ENCODE peak calls at places on chromosome 17, in six cellular contexts. C, E, D, G, F and H are unnamed samples.
A peak's percentile ranks its signal among the peaks of the same experiment; 100 is the strongest.

GRCh38 chr17:55895112-55895759 is 144.4 kb downstream of the PCTP start:
- DNase-seq in F (no peak), D (no peak), E (no peak), G (no peak), C (no peak), H (no peak)

GRCh38 chr17:30064738-30065137 is 51.9 kb upstream of the NSRP1 start:
- DNase-seq in F (no peak), D (no peak), C (no peak), G (no peak), E (no peak), H (no peak)

GRCh38 chr17:9451919-9452318 is 123.7 kb downstream of the STX8 start:
- DNase-seq in F (no peak), E (no peak), C (no peak), D (no peak), G (no peak), H (no peak)

GRCh38 chr17:58527949-58528348 is 13.5 kb upstream of the MTMR4 start:
- DNase-seq in C (peak; percentile 46), D (no peak), G (peak; percentile 63), E (no peak), F (no peak), H (no peak)

GRCh38 chr17:79019631-79020584 is 4.1 kb upstream of the C1QTNF1 start:
- DNase-seq in F (peak; percentile 67), D (no peak), C (peak; percentile 78), E (peak; percentile 23), G (peak; percentile 76), H (no peak)

GRCh38 chr17:59428896-59429460 is 97.5 kb downstream of the YPEL2 start:
- DNase-seq in D (no peak), G (no peak), C (no peak), E (no peak), F (no peak), H (no peak)

GRCh38 chr17:44039829-44040635 is 25.3 kb upstream of the TMEM101 start:
- DNase-seq in F (peak; percentile 88), G (peak; percentile 51), C (peak; percentile 49), E (no peak), D (no peak), H (no peak)

GRCh38 chr17:299546-299945 is 53.1 kb downstream of the RPH3AL start:
- DNase-seq in D (no peak), F (no peak), C (no peak), G (no peak), E (no peak), H (no peak)

GRCh38 chr17:61504697-61505096 is 52.5 kb downstream of the TBX4 start:
- DNase-seq in D (no peak), G (peak; percentile 41), E (no peak), F (peak; percentile 26), C (peak; percentile 96), H (no peak)

GRCh38 chr17:41496803-41497484 is 7.2 kb upstream of the KRT36 start:
- DNase-seq in D (peak; percentile 68), C (peak; percentile 83), G (peak; percentile 81), F (peak; percentile 82), E (peak; percentile 21), H (peak; percentile 96)

GRCh38 chr17:56771563-56771962 is 62.2 kb downstream of the C17orf67 start:
- DNase-seq in E (no peak), G (no peak), C (no peak), F (no peak), D (no peak), H (no peak)

GRCh38 chr17:58416937-58417299 is 416 bp downstream of the RNF43 start:
- DNase-seq in E (no peak), G (no peak), D (no peak), F (peak; percentile 17), C (no peak), H (no peak)

GRCh38 chr17:1454541-1454940 is 1.5 kb downstream of the CRK start:
- DNase-seq in F (no peak), C (no peak), G (no peak), E (no peak), D (no peak), H (no peak)

GRCh38 chr17:64635647-64636305 is 26.3 kb downstream of the SMURF2 start:
- DNase-seq in D (no peak), F (peak; percentile 75), E (no peak), G (peak; percentile 51), C (peak; percentile 88), H (no peak)

GRCh38 chr17:39939588-39940419 is 12.3 kb downstream of the LRRC3C start:
- DNase-seq in E (no peak), D (no peak), F (peak; percentile 9), C (peak; percentile 98), G (peak; percentile 90), H (no peak)

GRCh38 chr17:41738077-41738800 is 3.8 kb upstream of the HAP1 start:
- DNase-seq in G (peak; percentile 74), F (peak; percentile 91), E (peak; percentile 82), C (peak; percentile 68), D (peak; percentile 69), H (peak; percentile 95)

GRCh38 chr17:31608659-31609254 is 217.3 kb downstream of the RAB11FIP4 start:
- DNase-seq in E (no peak), G (no peak), C (peak; percentile 35), D (no peak), F (peak; percentile 23), H (no peak)

GRCh38 chr17:72151565-72152391 is 31.0 kb downstream of the SOX9 start:
- DNase-seq in G (peak; percentile 66), C (peak; percentile 72), F (no peak), E (peak; percentile 51), D (no peak), H (peak; percentile 78)

GRCh38 chr17:40480501-40481003 is 20.9 kb downstream of the TNS4 start:
- DNase-seq in D (no peak), C (no peak), F (no peak), E (no peak), G (no peak), H (peak; percentile 76)

GRCh38 chr17:752620-753219 is 656 bp upstream of the GEMIN4 start:
- DNase-seq in G (peak; percentile 22), E (no peak), F (peak; percentile 16), D (no peak), C (peak; percentile 49), H (peak; percentile 80)

GRCh38 chr17:79132271-79133064 is 57.8 kb downstream of the ENGASE start:
- DNase-seq in E (no peak), D (no peak), C (no peak), F (no peak), G (no peak), H (no peak)

GRCh38 chr17:61230972-61231820 is 168.4 kb upstream of the TBX2 start:
- DNase-seq in F (peak; percentile 97), E (no peak), C (no peak), D (no peak), G (no peak), H (no peak)

GRCh38 chr17:38333635-38334295 is 10.0 kb downstream of the GPR179 start:
- DNase-seq in E (peak; percentile 64), D (peak; percentile 54), C (no peak), G (peak; percentile 18), F (peak; percentile 30), H (peak; percentile 93)

GRCh38 chr17:61149862-61150362 is 249.7 kb upstream of the TBX2 start:
- DNase-seq in G (no peak), D (no peak), E (no peak), C (no peak), F (no peak), H (no peak)

GRCh38 chr17:32152130-32152529 is 9.8 kb downstream of the RHOT1 start:
- DNase-seq in E (no peak), C (no peak), G (no peak), F (no peak), D (no peak), H (no peak)

GRCh38 chr17:12634789-12635414 is 30.8 kb upstream of the MYOCD start:
- DNase-seq in E (no peak), D (no peak), F (peak; percentile 37), G (no peak), C (no peak), H (no peak)
- H2AFZ ChIP-seq in E (no peak overlapping the region), D (peak overlapping the region; percentile 19), F (no peak overlapping the region), G (no peak overlapping the region), C (peak overlapping the region; percentile 29), H (no peak overlapping the region)

GRCh38 chr17:8162997-8163977 is 539 bp upstream of the VAMP2 start:
- DNase-seq in E (no peak), F (peak; percentile 59), D (peak; percentile 90), G (peak; percentile 15), C (no peak), H (peak; percentile 95)
- H2BK120ac ChIP-seq in E (peak overlapping the region; percentile 84), F (peak overlapping the region; percentile 87), D (peak overlapping the region; percentile 95), G (peak overlapping the region; percentile 93), C (peak overlapping the region; percentile 50), H (peak overlapping the region; percentile 62)

GRCh38 chr17:17843096-17843495 is 6.3 kb upstream of the SREBF1 start:
- DNase-seq in D (no peak), G (no peak), F (no peak), C (no peak), E (no peak), H (no peak)

GRCh38 chr17:17844079-17844478 is 7.3 kb upstream of the SREBF1 start:
- DNase-seq in D (no peak), E (no peak), C (no peak), G (no peak), F (no peak), H (no peak)

GRCh38 chr17:17840751-17841591 is 4.2 kb upstream of the SREBF1 start:
- DNase-seq in D (no peak), C (peak; percentile 54), F (peak; percentile 60), G (peak; percentile 80), E (no peak), H (peak; percentile 39)

GRCh38 chr17:17841620-17842025 is 4.8 kb upstream of the SREBF1 start:
- DNase-seq in D (no peak), E (no peak), F (peak; percentile 18), G (peak; percentile 57), C (no peak), H (peak; percentile 49)

DNA sequence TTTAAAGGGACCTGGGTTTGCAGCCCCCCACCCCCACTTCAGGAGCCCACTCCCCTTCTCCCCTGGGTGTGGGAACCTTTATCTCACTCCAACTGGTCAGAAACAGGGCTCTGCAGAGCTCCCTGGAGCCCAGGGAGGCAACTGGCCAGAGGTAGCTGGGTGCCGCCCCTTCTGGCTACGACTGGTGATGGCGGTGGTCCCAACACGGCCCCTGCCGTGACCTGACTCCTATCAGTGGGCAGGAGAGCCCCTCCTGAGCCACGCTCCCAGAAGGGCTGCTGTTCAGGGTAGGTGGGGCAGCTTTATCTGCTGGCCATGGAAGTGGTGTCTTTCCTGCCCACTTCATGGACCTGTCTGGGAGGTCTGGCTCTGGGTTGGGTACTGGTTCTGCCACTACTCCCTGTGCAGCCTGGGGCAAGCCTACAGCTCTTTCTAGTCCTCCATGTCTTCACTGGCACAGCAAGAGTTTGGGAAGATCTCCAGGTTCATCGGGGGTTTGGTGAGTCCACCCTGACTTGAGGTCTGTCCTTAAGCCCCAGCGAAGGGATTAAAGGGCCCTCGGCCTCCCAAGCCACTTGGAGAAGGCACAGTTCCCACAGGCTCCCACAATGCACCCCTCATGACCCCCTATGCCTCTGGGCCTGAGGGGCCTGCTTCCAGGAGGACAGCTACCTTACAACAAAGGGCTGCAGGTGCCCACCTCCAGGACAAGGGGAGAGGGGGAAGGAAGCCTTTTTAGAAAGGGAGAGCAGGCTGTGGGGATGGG is 5.5 kb upstream of the SREBF1 start:
- DNase-seq in G (no peak), D (no peak), C (no peak), F (no peak), E (no peak), H (no peak)
- H2AK5ac ChIP-seq in G (no peak overlapping the region), D (peak overlapping the region; percentile 79), C (peak overlapping the region; percentile 59), F (peak overlapping the region; percentile 86), E (peak overlapping the region; percentile 98), H (no peak overlapping the region)

DNA sequence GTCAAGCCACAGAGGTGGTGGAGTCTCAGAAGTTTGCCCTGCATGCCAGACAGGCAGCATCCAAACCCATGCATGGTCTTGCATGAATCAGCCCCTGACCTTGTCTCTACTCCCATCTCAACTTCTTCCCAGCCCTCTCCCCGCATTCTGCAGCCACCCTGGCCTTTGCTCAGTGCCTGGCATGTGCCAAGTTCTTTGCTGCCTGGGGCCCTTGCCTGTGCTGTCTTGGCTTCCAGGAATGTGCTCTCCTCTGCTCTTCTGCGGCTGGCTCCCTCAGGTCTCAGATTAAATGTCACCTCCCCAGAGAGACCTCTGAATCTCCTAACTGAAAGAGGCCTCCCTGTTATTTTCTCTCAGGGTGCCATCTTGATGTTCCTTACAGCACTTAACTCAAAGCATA is 17.6 kb downstream of the DRC3 start:
- DNase-seq in D (no peak), E (no peak), G (no peak), F (peak; percentile 69), C (no peak), H (no peak)
- H2AFZ ChIP-seq in D (no peak overlapping the region), E (no peak overlapping the region), G (no peak overlapping the region), F (no peak overlapping the region), C (peak overlapping the region; percentile 5), H (no peak overlapping the region)